ENCODE peak calls at places on chromosomes 16 and 17, in four cellular contexts. C is GM18507, U is NCI-H748 treated with DMSO at 0.1 percent for 48 hours, T is tibial artery. Y is an unnamed sample.

GRCh38 chr16:85428899-85429775 is 184.0 kb upstream of the GSE1 start:
- DNase-seq in U (no peak), T (peak), C (no peak), Y (no peak)

GRCh38 chr17:28727727-28728363 is 743 bp upstream of the NEK8 start:
- DNase-seq in T (peak), U (peak), C (no peak), Y (peak)

GRCh38 chr16:56332464-56333079 is 92.8 kb downstream of the AMFR start:
- DNase-seq in U (no peak), T (peak), C (no peak), Y (peak)

GRCh38 chr16:75733305-75734141 is 7.2 kb upstream of the CPHXL start:
- DNase-seq in T (no peak), U (no peak), C (no peak), Y (no peak)

GRCh38 chr17:10127819-10128375 is 70.5 kb downstream of the GAS7 start:
- DNase-seq in C (no peak), U (no peak), T (peak), Y (no peak)

GRCh38 chr17:66354981-66355380 is 52.6 kb downstream of the PRKCA start:
- DNase-seq in T (no peak), U (no peak), C (no peak), Y (no peak)

GRCh38 chr17:15262291-15263205 is 2.6 kb downstream of the PMP22 start:
- DNase-seq in T (peak), C (no peak), U (no peak), Y (peak)

GRCh38 chr17:75460295-75460694 is 3.9 kb downstream of the TMEM94 start:
- DNase-seq in T (no peak), U (no peak), C (no peak), Y (no peak)

GRCh38 chr16:17177968-17178880 is 292.5 kb downstream of the XYLT1 start:
- DNase-seq in T (no peak), C (no peak), U (no peak), Y (no peak)

GRCh38 chr16:55116165-55116894 is 185.7 kb downstream of the IRX5 start:
- DNase-seq in T (no peak), U (no peak), C (no peak), Y (peak)

GRCh38 chr16:23466162-23466885 is 13.3 kb upstream of the COG7 start:
- DNase-seq in U (no peak), C (no peak), T (no peak), Y (peak)

GRCh38 chr16:31219154-31219741 is 2.3 kb upstream of the PYDC1 start:
- DNase-seq in C (no peak), T (no peak), U (no peak), Y (no peak)

GRCh38 chr16:15460601-15461000 is 26.2 kb downstream of the BMERB1 start:
- DNase-seq in C (no peak), U (no peak), T (no peak), Y (no peak)

GRCh38 chr17:954431-955164 is 25.0 kb downstream of the NXN start:
- DNase-seq in C (no peak), T (no peak), U (no peak), Y (no peak)

GRCh38 chr16:84308120-84308519 is 13.4 kb downstream of the WFDC1 start:
- DNase-seq in T (peak), C (no peak), U (no peak), Y (peak)